ENCODE peak calls at places on chromosome 1, in eight cellular contexts. One of them, this sample, is unnamed.

GRCh38 chr1:74731399-74732052 is 1.3 kb downstream of the CRYZ start:
- DNase-seq in AG04450: no peak
- DNase-seq in tibial nerve: no peak
- DNase-seq in PC-9: no peak
- DNase-seq in sigmoid colon: no peak
- DNase-seq in heart left ventricle: no peak
- DNase-seq in iPS DF 6.9: no peak
- DNase-seq in CD8-positive, alpha-beta T cell: no peak
- DNase-seq in this sample: no peak

GRCh38 chr1:27940297-27940696 is 5.5 kb downstream of the SMPDL3B start:
- DNase-seq in CD8-positive, alpha-beta T cell: peak; percentile 57
- DNase-seq in AG04450: no peak
- DNase-seq in PC-9: no peak
- DNase-seq in sigmoid colon: no peak
- DNase-seq in tibial nerve: peak; percentile 76
- DNase-seq in heart left ventricle: no peak
- DNase-seq in iPS DF 6.9: no peak
- DNase-seq in this sample: peak; percentile 21

GRCh38 chr1:204455063-204455830 is 39.4 kb downstream of the PIK3C2B start:
- DNase-seq in iPS DF 6.9: peak; percentile 29
- DNase-seq in sigmoid colon: no peak
- DNase-seq in tibial nerve: no peak
- DNase-seq in PC-9: no peak
- DNase-seq in heart left ventricle: no peak
- DNase-seq in AG04450: no peak
- DNase-seq in CD8-positive, alpha-beta T cell: no peak
- DNase-seq in this sample: no peak

GRCh38 chr1:204408074-204408507 is 3.5 kb downstream of the PPP1R15B start:
- DNase-seq in iPS DF 6.9: no peak
- DNase-seq in CD8-positive, alpha-beta T cell: no peak
- DNase-seq in heart left ventricle: peak; percentile 73
- DNase-seq in PC-9: peak; percentile 29
- DNase-seq in tibial nerve: peak; percentile 81
- DNase-seq in AG04450: no peak
- DNase-seq in sigmoid colon: peak; percentile 93
- DNase-seq in this sample: peak; percentile 65

GRCh38 chr1:184691719-184692324 is 62.8 kb downstream of the EDEM3 start:
- DNase-seq in sigmoid colon: no peak
- DNase-seq in heart left ventricle: no peak
- DNase-seq in iPS DF 6.9: no peak
- DNase-seq in tibial nerve: no peak
- DNase-seq in CD8-positive, alpha-beta T cell: no peak
- DNase-seq in AG04450: peak; percentile 3
- DNase-seq in PC-9: peak; percentile 29
- DNase-seq in this sample: peak; percentile 23

GRCh38 chr1:225664762-225665161 is 11.8 kb upstream of the ENAH start:
- DNase-seq in heart left ventricle: no peak
- DNase-seq in sigmoid colon: no peak
- DNase-seq in CD8-positive, alpha-beta T cell: no peak
- DNase-seq in PC-9: no peak
- DNase-seq in tibial nerve: no peak
- DNase-seq in AG04450: no peak
- DNase-seq in iPS DF 6.9: no peak
- DNase-seq in this sample: no peak

GRCh38 chr1:51488372-51489050 is 30.6 kb downstream of the EPS15 start:
- DNase-seq in tibial nerve: no peak
- DNase-seq in CD8-positive, alpha-beta T cell: no peak
- DNase-seq in AG04450: no peak
- DNase-seq in iPS DF 6.9: no peak
- DNase-seq in sigmoid colon: no peak
- DNase-seq in PC-9: no peak
- DNase-seq in heart left ventricle: no peak
- DNase-seq in this sample: no peak

GRCh38 chr1:92817986-92818764 is 13.7 kb upstream of the RPL5 start:
- DNase-seq in heart left ventricle: no peak
- DNase-seq in sigmoid colon: no peak
- DNase-seq in tibial nerve: peak; percentile 20
- DNase-seq in PC-9: no peak
- DNase-seq in CD8-positive, alpha-beta T cell: no peak
- DNase-seq in AG04450: no peak
- DNase-seq in iPS DF 6.9: no peak
- DNase-seq in this sample: peak; percentile 8

GRCh38 chr1:48610628-48611542 is 138.9 kb upstream of the SPATA6 start:
- DNase-seq in heart left ventricle: peak; percentile 54
- DNase-seq in PC-9: no peak
- DNase-seq in CD8-positive, alpha-beta T cell: no peak
- DNase-seq in sigmoid colon: peak; percentile 64
- DNase-seq in tibial nerve: no peak
- DNase-seq in AG04450: no peak
- DNase-seq in iPS DF 6.9: no peak
- DNase-seq in this sample: peak; percentile 61

GRCh38 chr1:160629286-160630210 is 17.3 kb downstream of the SLAMF1 start:
- DNase-seq in PC-9: no peak
- DNase-seq in CD8-positive, alpha-beta T cell: peak; percentile 53
- DNase-seq in iPS DF 6.9: no peak
- DNase-seq in sigmoid colon: no peak
- DNase-seq in AG04450: no peak
- DNase-seq in heart left ventricle: peak; percentile 39
- DNase-seq in tibial nerve: no peak
- DNase-seq in this sample: no peak

GRCh38 chr1:10378071-10378841 is 20.6 kb upstream of the PGD start:
- DNase-seq in AG04450: peak; percentile 64
- DNase-seq in iPS DF 6.9: no peak
- DNase-seq in CD8-positive, alpha-beta T cell: no peak
- DNase-seq in heart left ventricle: no peak
- DNase-seq in PC-9: peak; percentile 86
- DNase-seq in tibial nerve: no peak
- DNase-seq in sigmoid colon: peak; percentile 69
- DNase-seq in this sample: peak; percentile 30

GRCh38 chr1:55071477-55071876 is 32.1 kb downstream of the PCSK9 start:
- DNase-seq in sigmoid colon: no peak
- DNase-seq in heart left ventricle: no peak
- DNase-seq in iPS DF 6.9: peak; percentile 64
- DNase-seq in PC-9: peak; percentile 52
- DNase-seq in tibial nerve: no peak
- DNase-seq in AG04450: peak; percentile 27
- DNase-seq in CD8-positive, alpha-beta T cell: no peak
- DNase-seq in this sample: no peak

GRCh38 chr1:38839363-38839762 is 20.2 kb downstream of the RRAGC start:
- DNase-seq in PC-9: no peak
- DNase-seq in heart left ventricle: peak; percentile 73
- DNase-seq in AG04450: no peak
- DNase-seq in iPS DF 6.9: no peak
- DNase-seq in tibial nerve: no peak
- DNase-seq in CD8-positive, alpha-beta T cell: no peak
- DNase-seq in sigmoid colon: no peak
- DNase-seq in this sample: no peak

GRCh38 chr1:198904356-198904755 is 265.5 kb downstream of the PTPRC start:
- DNase-seq in heart left ventricle: no peak
- DNase-seq in PC-9: no peak
- DNase-seq in CD8-positive, alpha-beta T cell: no peak
- DNase-seq in AG04450: peak; percentile 18
- DNase-seq in iPS DF 6.9: no peak
- DNase-seq in sigmoid colon: no peak
- DNase-seq in tibial nerve: no peak
- DNase-seq in this sample: no peak

GRCh38 chr1:235415008-235415904 is 48.0 kb downstream of the TBCE start:
- DNase-seq in tibial nerve: peak; percentile 40
- DNase-seq in PC-9: peak; percentile 69
- DNase-seq in heart left ventricle: peak; percentile 53
- DNase-seq in CD8-positive, alpha-beta T cell: peak; percentile 24
- DNase-seq in AG04450: peak; percentile 57
- DNase-seq in sigmoid colon: peak; percentile 78
- DNase-seq in iPS DF 6.9: peak; percentile 31
- DNase-seq in this sample: peak; percentile 78

GRCh38 chr1:116246174-116246573 is 126.9 kb upstream of the ATP1A1 start:
- DNase-seq in PC-9: no peak
- DNase-seq in heart left ventricle: no peak
- DNase-seq in sigmoid colon: no peak
- DNase-seq in iPS DF 6.9: no peak
- DNase-seq in tibial nerve: no peak
- DNase-seq in AG04450: no peak
- DNase-seq in CD8-positive, alpha-beta T cell: no peak
- DNase-seq in this sample: no peak

GRCh38 chr1:111204211-111204883 is 3.9 kb upstream of the DENND2D start:
- DNase-seq in iPS DF 6.9: no peak
- DNase-seq in PC-9: peak; percentile 74
- DNase-seq in tibial nerve: no peak
- DNase-seq in CD8-positive, alpha-beta T cell: peak; percentile 55
- DNase-seq in AG04450: no peak
- DNase-seq in sigmoid colon: no peak
- DNase-seq in heart left ventricle: peak; percentile 25
- DNase-seq in this sample: no peak

GRCh38 chr1:24963943-24964677 is 34.0 kb upstream of the RUNX3 start:
- DNase-seq in AG04450: no peak
- DNase-seq in CD8-positive, alpha-beta T cell: no peak
- DNase-seq in tibial nerve: no peak
- DNase-seq in sigmoid colon: no peak
- DNase-seq in PC-9: no peak
- DNase-seq in iPS DF 6.9: no peak
- DNase-seq in heart left ventricle: no peak
- DNase-seq in this sample: no peak

GRCh38 chr1:92315766-92316413 is 17.0 kb downstream of the RPAP2 start:
- DNase-seq in heart left ventricle: no peak
- DNase-seq in tibial nerve: no peak
- DNase-seq in PC-9: no peak
- DNase-seq in CD8-positive, alpha-beta T cell: peak; percentile 13
- DNase-seq in sigmoid colon: no peak
- DNase-seq in iPS DF 6.9: no peak
- DNase-seq in AG04450: no peak
- DNase-seq in this sample: no peak

DNA sequence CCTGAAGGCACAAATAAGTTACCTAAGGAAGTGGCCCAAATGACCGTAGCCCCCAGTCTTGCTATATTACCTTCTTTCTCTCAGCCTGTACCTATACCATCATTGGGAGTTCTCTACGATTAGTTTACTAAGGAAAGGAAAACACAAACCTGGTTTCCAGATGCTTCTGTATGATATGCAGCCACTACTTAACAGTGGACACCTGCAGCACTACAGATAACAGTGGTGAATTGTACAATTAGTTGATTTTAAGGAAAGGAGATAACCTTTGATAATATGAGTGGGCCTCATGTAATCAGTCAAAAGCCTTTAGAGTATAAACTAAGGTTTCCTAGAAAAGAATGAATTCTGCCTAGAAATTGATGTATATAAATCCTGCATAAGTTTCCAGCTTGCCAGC is 1157.4 kb downstream of the KCNT2 start:
- DNase-seq in tibial nerve: no peak
- DNase-seq in CD8-positive, alpha-beta T cell: no peak
- DNase-seq in PC-9: no peak
- DNase-seq in sigmoid colon: no peak
- DNase-seq in heart left ventricle: no peak
- DNase-seq in AG04450: no peak
- DNase-seq in iPS DF 6.9: no peak
- DNase-seq in this sample: no peak
- H3K9me3 ChIP-seq in tibial nerve: no peaks in the 10 kb centered on the region
- H3K9me3 ChIP-seq in CD8-positive, alpha-beta T cell: no peaks in the 10 kb centered on the region
- H3K9me3 ChIP-seq in PC-9: no peaks in the 10 kb centered on the region
- H3K9me3 ChIP-seq in sigmoid colon: no peaks in the 10 kb centered on the region
- H3K9me3 ChIP-seq in heart left ventricle: peaks cover 4% of the 10 kb centered on the region
- H3K9me3 ChIP-seq in AG04450: no peaks in the 10 kb centered on the region
- H3K9me3 ChIP-seq in iPS DF 6.9: no peaks in the 10 kb centered on the region
- H3K9me3 ChIP-seq in this sample: no peaks in the 10 kb centered on the region

GRCh38 chr1:60185684-60186083 is 112.1 kb upstream of the C1orf87 start:
- DNase-seq in tibial nerve: no peak
- DNase-seq in heart left ventricle: no peak
- DNase-seq in AG04450: no peak
- DNase-seq in CD8-positive, alpha-beta T cell: no peak
- DNase-seq in iPS DF 6.9: no peak
- DNase-seq in PC-9: no peak
- DNase-seq in sigmoid colon: no peak
- DNase-seq in this sample: no peak
- H3K9me3 ChIP-seq in tibial nerve: no peaks in the 10 kb centered on the region
- H3K9me3 ChIP-seq in heart left ventricle: peaks cover 21% of the 10 kb centered on the region
- H3K9me3 ChIP-seq in AG04450: no peaks in the 10 kb centered on the region
- H3K9me3 ChIP-seq in CD8-positive, alpha-beta T cell: no peaks in the 10 kb centered on the region
- H3K9me3 ChIP-seq in iPS DF 6.9: peaks cover 4% of the 10 kb centered on the region
- H3K9me3 ChIP-seq in PC-9: peaks cover 3% of the 10 kb centered on the region
- H3K9me3 ChIP-seq in sigmoid colon: peaks cover 3% of the 10 kb centered on the region
- H3K9me3 ChIP-seq in this sample: no peaks in the 10 kb centered on the region

DNA sequence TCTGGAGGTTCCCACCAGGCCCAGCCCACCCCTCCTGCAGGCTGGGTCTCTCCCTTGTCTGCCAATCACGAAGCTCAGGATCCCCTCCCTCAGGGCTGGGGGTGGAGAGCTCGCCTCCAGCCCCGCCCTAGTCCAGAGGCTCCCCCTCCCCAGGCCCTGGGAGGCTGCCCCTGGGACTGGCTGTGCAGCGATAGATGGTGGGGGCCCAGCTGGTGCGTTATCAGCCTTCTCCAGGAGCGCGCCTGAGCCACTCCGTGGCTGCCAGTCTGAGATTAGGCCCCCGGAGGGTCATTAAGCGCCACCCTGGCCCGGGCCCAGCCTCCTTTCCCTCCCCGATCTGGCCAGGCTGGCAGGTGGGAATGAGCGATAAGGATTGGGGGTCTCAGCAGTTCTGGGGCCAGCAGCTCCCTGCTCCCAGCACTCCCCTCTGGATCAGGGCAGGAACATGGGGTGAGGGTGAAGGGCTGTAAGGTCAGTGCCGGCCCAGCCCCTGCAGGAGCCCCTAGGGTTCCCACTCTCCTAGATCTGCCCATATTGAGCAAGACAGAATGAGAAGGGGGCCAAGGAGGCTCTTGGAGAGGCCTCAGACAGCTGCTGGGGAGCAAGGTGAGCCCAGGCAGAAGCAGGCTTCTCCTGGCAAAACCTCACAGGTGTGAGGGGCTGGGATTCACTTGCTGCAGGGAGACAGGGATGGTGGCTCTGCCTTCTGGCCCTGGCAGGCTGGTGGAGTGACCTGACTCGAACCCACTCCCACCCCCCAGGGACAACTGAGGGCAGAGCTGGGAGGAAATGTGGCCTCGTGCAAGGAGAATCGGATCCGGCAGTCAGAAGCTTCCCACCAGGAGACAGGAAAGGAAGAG is 8.5 kb downstream of the PDZK1IP1 start:
- DNase-seq in iPS DF 6.9: no peak
- DNase-seq in tibial nerve: no peak
- DNase-seq in AG04450: no peak
- DNase-seq in CD8-positive, alpha-beta T cell: no peak
- DNase-seq in sigmoid colon: no peak
- DNase-seq in PC-9: no peak
- DNase-seq in heart left ventricle: no peak
- DNase-seq in this sample: peak; percentile 28
- H3K9me3 ChIP-seq in iPS DF 6.9: no peaks in the 10 kb centered on the region
- H3K9me3 ChIP-seq in tibial nerve: no peaks in the 10 kb centered on the region
- H3K9me3 ChIP-seq in AG04450: no peaks in the 10 kb centered on the region
- H3K9me3 ChIP-seq in CD8-positive, alpha-beta T cell: no peaks in the 10 kb centered on the region
- H3K9me3 ChIP-seq in sigmoid colon: no peaks in the 10 kb centered on the region
- H3K9me3 ChIP-seq in PC-9: no peaks in the 10 kb centered on the region
- H3K9me3 ChIP-seq in heart left ventricle: no peaks in the 10 kb centered on the region
- H3K9me3 ChIP-seq in this sample: no peaks in the 10 kb centered on the region

DNA sequence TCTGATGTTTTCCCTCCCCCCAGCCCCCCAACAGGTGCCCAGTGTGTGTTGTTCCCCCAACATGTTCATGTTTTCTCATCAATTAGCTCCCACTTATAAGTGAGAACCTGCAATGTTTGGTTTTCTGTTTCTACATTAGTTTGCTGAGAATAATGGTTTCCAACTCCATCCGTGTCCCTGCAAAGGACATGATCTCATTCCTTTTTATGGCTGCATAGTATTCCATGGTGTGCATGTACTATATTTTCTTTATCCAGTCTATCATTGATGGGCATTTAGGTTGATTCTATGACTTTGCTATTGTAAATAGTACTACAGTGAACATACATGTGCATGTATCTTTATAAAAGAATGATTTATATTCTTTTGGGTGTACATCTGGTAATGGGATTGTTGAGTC is 24.6 kb downstream of the ZNF678 start:
- DNase-seq in PC-9: no peak
- DNase-seq in tibial nerve: no peak
- DNase-seq in AG04450: no peak
- DNase-seq in heart left ventricle: no peak
- DNase-seq in CD8-positive, alpha-beta T cell: no peak
- DNase-seq in sigmoid colon: no peak
- DNase-seq in iPS DF 6.9: no peak
- DNase-seq in this sample: no peak
- H3K9me3 ChIP-seq in PC-9: peaks cover 19% of the 10 kb centered on the region
- H3K9me3 ChIP-seq in tibial nerve: no peaks in the 10 kb centered on the region
- H3K9me3 ChIP-seq in AG04450: peaks cover 4% of the 10 kb centered on the region
- H3K9me3 ChIP-seq in heart left ventricle: peaks cover 14% of the 10 kb centered on the region
- H3K9me3 ChIP-seq in CD8-positive, alpha-beta T cell: no peaks in the 10 kb centered on the region
- H3K9me3 ChIP-seq in sigmoid colon: no peaks in the 10 kb centered on the region
- H3K9me3 ChIP-seq in iPS DF 6.9: no peaks in the 10 kb centered on the region
- H3K9me3 ChIP-seq in this sample: no peaks in the 10 kb centered on the region

This sample was measured in BE2C.